ENCODE peak calls at places on chromosomes 2 and 18, in seven cellular contexts. One of them, this sample, is unnamed.

GRCh38 chr18:55663891-55664290 is 75.9 kb upstream of the TCF4 start:
- DNase-seq in activated CD4-positive, alpha-beta T cell treated with anti-CD3 and anti-CD28 coated beads for 24 hours: no peak
- DNase-seq in GM13977: no peak
- DNase-seq in A549: no peak
- DNase-seq in NCI-H748 treated with DMSO at 0.1 percent for 48 hours: no peak
- DNase-seq in hepatic stellate cell: no peak
- DNase-seq in activated CD4-positive, CD25-positive, alpha-beta regulatory T cell treated with anti-CD3 and anti-CD28 coated beads, Interleukin-2, amount 50 U/mL, for 72 hours: no peak
- DNase-seq in this sample: no peak

GRCh38 chr2:173134703-173135102 is 59.1 kb downstream of the MAP3K20 start:
- DNase-seq in NCI-H748 treated with DMSO at 0.1 percent for 48 hours: no peak
- DNase-seq in GM13977: no peak
- DNase-seq in activated CD4-positive, alpha-beta T cell treated with anti-CD3 and anti-CD28 coated beads for 24 hours: no peak
- DNase-seq in A549: no peak
- DNase-seq in activated CD4-positive, CD25-positive, alpha-beta regulatory T cell treated with anti-CD3 and anti-CD28 coated beads, Interleukin-2, amount 50 U/mL, for 72 hours: no peak
- DNase-seq in hepatic stellate cell: no peak
- DNase-seq in this sample: no peak

GRCh38 chr18:23484783-23485182 is 18.5 kb upstream of the RMC1 start:
- DNase-seq in activated CD4-positive, CD25-positive, alpha-beta regulatory T cell treated with anti-CD3 and anti-CD28 coated beads, Interleukin-2, amount 50 U/mL, for 72 hours: no peak
- DNase-seq in NCI-H748 treated with DMSO at 0.1 percent for 48 hours: no peak
- DNase-seq in hepatic stellate cell: no peak
- DNase-seq in activated CD4-positive, alpha-beta T cell treated with anti-CD3 and anti-CD28 coated beads for 24 hours: no peak
- DNase-seq in A549: no peak
- DNase-seq in GM13977: no peak
- DNase-seq in this sample: no peak

GRCh38 chr2:78999410-78999809 is 26.1 kb upstream of the REG3G start:
- DNase-seq in activated CD4-positive, CD25-positive, alpha-beta regulatory T cell treated with anti-CD3 and anti-CD28 coated beads, Interleukin-2, amount 50 U/mL, for 72 hours: no peak
- DNase-seq in NCI-H748 treated with DMSO at 0.1 percent for 48 hours: no peak
- DNase-seq in A549: peak; percentile 13
- DNase-seq in activated CD4-positive, alpha-beta T cell treated with anti-CD3 and anti-CD28 coated beads for 24 hours: no peak
- DNase-seq in hepatic stellate cell: no peak
- DNase-seq in GM13977: no peak
- DNase-seq in this sample: peak; percentile 7

GRCh38 chr2:27889774-27890145 is 427 bp downstream of the RBKS start:
- DNase-seq in hepatic stellate cell: no peak
- DNase-seq in NCI-H748 treated with DMSO at 0.1 percent for 48 hours: no peak
- DNase-seq in A549: no peak
- DNase-seq in activated CD4-positive, CD25-positive, alpha-beta regulatory T cell treated with anti-CD3 and anti-CD28 coated beads, Interleukin-2, amount 50 U/mL, for 72 hours: no peak
- DNase-seq in GM13977: no peak
- DNase-seq in activated CD4-positive, alpha-beta T cell treated with anti-CD3 and anti-CD28 coated beads for 24 hours: no peak
- DNase-seq in this sample: no peak

GRCh38 chr2:16235747-16236146 is 295.4 kb downstream of the MYCN start:
- DNase-seq in hepatic stellate cell: no peak
- DNase-seq in A549: no peak
- DNase-seq in GM13977: no peak
- DNase-seq in activated CD4-positive, CD25-positive, alpha-beta regulatory T cell treated with anti-CD3 and anti-CD28 coated beads, Interleukin-2, amount 50 U/mL, for 72 hours: no peak
- DNase-seq in NCI-H748 treated with DMSO at 0.1 percent for 48 hours: no peak
- DNase-seq in activated CD4-positive, alpha-beta T cell treated with anti-CD3 and anti-CD28 coated beads for 24 hours: no peak
- DNase-seq in this sample: no peak

GRCh38 chr18:69626643-69627242 is 226.1 kb downstream of the DOK6 start:
- DNase-seq in hepatic stellate cell: no peak
- DNase-seq in GM13977: no peak
- DNase-seq in NCI-H748 treated with DMSO at 0.1 percent for 48 hours: no peak
- DNase-seq in A549: peak; percentile 0
- DNase-seq in activated CD4-positive, alpha-beta T cell treated with anti-CD3 and anti-CD28 coated beads for 24 hours: no peak
- DNase-seq in activated CD4-positive, CD25-positive, alpha-beta regulatory T cell treated with anti-CD3 and anti-CD28 coated beads, Interleukin-2, amount 50 U/mL, for 72 hours: no peak
- DNase-seq in this sample: no peak

GRCh38 chr2:98016908-98017700 is 21.4 kb upstream of the TMEM131 start:
- DNase-seq in activated CD4-positive, CD25-positive, alpha-beta regulatory T cell treated with anti-CD3 and anti-CD28 coated beads, Interleukin-2, amount 50 U/mL, for 72 hours: no peak
- DNase-seq in A549: no peak
- DNase-seq in hepatic stellate cell: no peak
- DNase-seq in activated CD4-positive, alpha-beta T cell treated with anti-CD3 and anti-CD28 coated beads for 24 hours: no peak
- DNase-seq in GM13977: no peak
- DNase-seq in NCI-H748 treated with DMSO at 0.1 percent for 48 hours: no peak
- DNase-seq in this sample: no peak

GRCh38 chr2:174763793-174764179 is 486 bp downstream of the CHRNA1 start:
- DNase-seq in GM13977: no peak
- DNase-seq in hepatic stellate cell: no peak
- DNase-seq in A549: no peak
- DNase-seq in activated CD4-positive, CD25-positive, alpha-beta regulatory T cell treated with anti-CD3 and anti-CD28 coated beads, Interleukin-2, amount 50 U/mL, for 72 hours: no peak
- DNase-seq in NCI-H748 treated with DMSO at 0.1 percent for 48 hours: no peak
- DNase-seq in activated CD4-positive, alpha-beta T cell treated with anti-CD3 and anti-CD28 coated beads for 24 hours: no peak
- DNase-seq in this sample: no peak

GRCh38 chr2:2621855-2622254 is 290.8 kb upstream of the MYT1L start:
- DNase-seq in hepatic stellate cell: no peak
- DNase-seq in activated CD4-positive, CD25-positive, alpha-beta regulatory T cell treated with anti-CD3 and anti-CD28 coated beads, Interleukin-2, amount 50 U/mL, for 72 hours: no peak
- DNase-seq in A549: no peak
- DNase-seq in GM13977: no peak
- DNase-seq in activated CD4-positive, alpha-beta T cell treated with anti-CD3 and anti-CD28 coated beads for 24 hours: no peak
- DNase-seq in NCI-H748 treated with DMSO at 0.1 percent for 48 hours: no peak
- DNase-seq in this sample: no peak

GRCh38 chr2:11212645-11213044 is 57.4 kb downstream of the SLC66A3 start:
- DNase-seq in NCI-H748 treated with DMSO at 0.1 percent for 48 hours: no peak
- DNase-seq in activated CD4-positive, CD25-positive, alpha-beta regulatory T cell treated with anti-CD3 and anti-CD28 coated beads, Interleukin-2, amount 50 U/mL, for 72 hours: no peak
- DNase-seq in hepatic stellate cell: no peak
- DNase-seq in GM13977: no peak
- DNase-seq in A549: no peak
- DNase-seq in activated CD4-positive, alpha-beta T cell treated with anti-CD3 and anti-CD28 coated beads for 24 hours: no peak
- DNase-seq in this sample: no peak

GRCh38 chr18:34816183-34816582 is 106.1 kb downstream of the DTNA start:
- DNase-seq in NCI-H748 treated with DMSO at 0.1 percent for 48 hours: no peak
- DNase-seq in activated CD4-positive, CD25-positive, alpha-beta regulatory T cell treated with anti-CD3 and anti-CD28 coated beads, Interleukin-2, amount 50 U/mL, for 72 hours: no peak
- DNase-seq in A549: no peak
- DNase-seq in activated CD4-positive, alpha-beta T cell treated with anti-CD3 and anti-CD28 coated beads for 24 hours: no peak
- DNase-seq in hepatic stellate cell: no peak
- DNase-seq in GM13977: no peak
- DNase-seq in this sample: no peak

This sample was measured in HFFc6.